ENCODE peak calls at places on chromosomes 16 and 17, in ten cellular contexts. R is fibroblast of lung, P is right cardiac atrium, F is HCT116, J is stomach, W is H9, U is cardiac muscle cell, G is PC-9, Q is neuronal stem cell, B is kidney. X is an unnamed sample.

GRCh38 chr16:19135896-19136438 is 22.2 kb downstream of the ITPRIPL2 start:
- DNase-seq in F (no peak), J (peak), G (peak), R (no peak), Q (no peak), P (peak), W (no peak), U (no peak), B (no peak), X (peak)

GRCh38 chr17:12644623-12645022 is 21.1 kb upstream of the MYOCD start:
- DNase-seq in R (no peak), J (no peak), F (no peak), W (no peak), P (no peak), U (no peak), G (no peak), Q (no peak), B (no peak), X (no peak)

GRCh38 chr16:62088731-62089410 is 52.6 kb upstream of the CDH8 start:
- DNase-seq in U (no peak), R (no peak), G (no peak), F (no peak), P (no peak), Q (no peak), W (no peak), B (no peak), J (no peak), X (no peak)

GRCh38 chr17:32156656-32157055 is 14.4 kb downstream of the RHOT1 start:
- DNase-seq in W (no peak), Q (no peak), U (no peak), P (no peak), G (no peak), B (no peak), J (no peak), F (no peak), R (no peak), X (no peak)

GRCh38 chr16:12296991-12297390 is 320.5 kb downstream of the SNX29 start:
- DNase-seq in Q (no peak), W (no peak), U (no peak), G (no peak), J (no peak), R (no peak), P (no peak), F (no peak), B (no peak), X (no peak)

GRCh38 chr16:84942786-84943185 is 68.5 kb downstream of the ZDHHC7 start:
- DNase-seq in J (no peak), F (no peak), Q (no peak), U (no peak), W (no peak), R (peak), B (no peak), G (no peak), P (no peak), X (no peak)

GRCh38 chr17:50547035-50547735 is at the start of gene SPATA20:
- DNase-seq in Q (peak), R (peak), U (peak), G (peak), J (peak), P (peak), W (peak), B (peak), F (peak), X (peak)

GRCh38 chr16:1823821-1824220 is 2.8 kb downstream of the HAGH start:
- DNase-seq in B (no peak), R (peak), G (no peak), J (peak), Q (no peak), P (peak), U (peak), W (peak), F (no peak), X (no peak)

GRCh38 chr16:84718-85452 is 6.9 kb downstream of the MPG start:
- DNase-seq in G (no peak), U (no peak), B (peak), P (peak), F (no peak), J (peak), Q (no peak), W (no peak), R (peak), X (no peak)

GRCh38 chr17:15233022-15233805 is 31.9 kb downstream of the PMP22 start:
- DNase-seq in Q (no peak), G (no peak), P (peak), B (no peak), W (peak), F (no peak), U (no peak), J (no peak), R (peak), X (no peak)

GRCh38 chr17:4944163-4944553 is 4.1 kb downstream of the RNF167 start:
- DNase-seq in J (no peak), P (peak), R (no peak), G (no peak), B (no peak), U (no peak), W (peak), F (no peak), Q (no peak), X (no peak)

GRCh38 chr16:83115491-83116232 is 488.9 kb downstream of the CDH13 start:
- DNase-seq in Q (no peak), G (no peak), U (no peak), F (no peak), W (no peak), J (no peak), R (no peak), B (no peak), P (no peak), X (no peak)

GRCh38 chr17:5580367-5580766 is 3.9 kb downstream of the NLRP1 start:
- DNase-seq in W (no peak), P (no peak), J (no peak), Q (no peak), U (no peak), F (no peak), R (peak), G (no peak), B (no peak), X (no peak)

GRCh38 chr17:60792250-60792898 is 114.7 kb downstream of the BCAS3 start:
- DNase-seq in R (no peak), J (no peak), G (no peak), W (no peak), U (no peak), P (peak), B (no peak), F (no peak), Q (no peak), X (no peak)

GRCh38 chr16:87570938-87571867 is 31.1 kb upstream of the JPH3 start:
- DNase-seq in J (peak), W (peak), B (peak), U (peak), G (peak), F (peak), P (peak), Q (no peak), R (peak), X (peak)

GRCh38 chr17:81179861-81180260 is 13.8 kb upstream of the AATK start:
- DNase-seq in W (no peak), P (peak), U (peak), F (no peak), J (no peak), R (no peak), G (no peak), Q (no peak), B (no peak), X (no peak)

GRCh38 chr17:34988644-34989043 is 8.3 kb downstream of the LIG3 start:
- DNase-seq in W (no peak), F (no peak), U (no peak), G (no peak), J (no peak), B (no peak), P (no peak), Q (no peak), R (no peak), X (no peak)

GRCh38 chr17:50347087-50347893 is 1.4 kb downstream of the XYLT2 start:
- DNase-seq in U (no peak), P (no peak), R (no peak), G (no peak), F (no peak), W (peak), Q (no peak), B (peak), J (no peak), X (no peak)

GRCh38 chr17:78142113-78142861 is 3.9 kb upstream of the C17orf99 start:
- DNase-seq in W (no peak), Q (no peak), R (peak), G (peak), P (no peak), U (no peak), B (peak), J (peak), F (peak), X (peak)

GRCh38 chr16:11276880-11277593 is 757 bp upstream of the PRM2 start:
- DNase-seq in Q (no peak), U (no peak), F (no peak), G (no peak), P (no peak), W (no peak), B (no peak), R (no peak), J (no peak), X (no peak)

GRCh38 chr17:2067559-2067958 is 12.7 kb downstream of the HIC1 start:
- DNase-seq in G (no peak), R (peak), Q (no peak), J (no peak), F (no peak), B (no peak), P (peak), W (no peak), U (no peak), X (no peak)

GRCh38 chr16:51839697-51840462 is 688.8 kb upstream of the SALL1 start:
- DNase-seq in F (no peak), P (no peak), J (no peak), Q (no peak), W (no peak), B (no peak), G (peak), R (peak), U (no peak), X (no peak)

GRCh38 chr17:66675991-66676371 is 158.9 kb upstream of the CACNG5 start:
- DNase-seq in Q (no peak), R (peak), F (no peak), B (no peak), G (no peak), P (no peak), U (no peak), J (peak), W (no peak), X (peak)

GRCh38 chr17:64625541-64625940 is 36.6 kb downstream of the SMURF2 start:
- DNase-seq in W (no peak), Q (no peak), R (no peak), P (no peak), G (no peak), J (no peak), B (no peak), U (no peak), F (no peak), X (no peak)

GRCh38 chr17:21549107-21549687 is 143.1 kb upstream of the KCNJ18 start:
- DNase-seq in B (no peak), F (no peak), P (no peak), R (peak), J (no peak), U (no peak), G (no peak), Q (no peak), W (no peak), X (no peak)

GRCh38 chr16:35754391-35755369 is 2295.3 kb downstream of the TP53TG3F start:
- DNase-seq in W (no peak), R (no peak), U (no peak), P (no peak), F (no peak), J (no peak), B (peak), Q (no peak), G (no peak), X (no peak)
- H3K27ac ChIP-seq in W (no peak), R (no peak), U (no peak), P (no peak), F (no peak), J (no peak), B (no peak), Q (no peak), G (no peak), X (no peak)

GRCh38 chr16:20598832-20599469 is 22.8 kb upstream of the ACSM2B start:
- DNase-seq in Q (no peak), U (peak), W (no peak), B (no peak), R (no peak), F (no peak), J (no peak), P (no peak), G (no peak), X (no peak)
- H3K27ac ChIP-seq in Q (no peak), U (no peak), W (no peak), B (no peak), R (no peak), F (no peak), J (no peak), P (no peak), G (no peak), X (no peak)

DNA sequence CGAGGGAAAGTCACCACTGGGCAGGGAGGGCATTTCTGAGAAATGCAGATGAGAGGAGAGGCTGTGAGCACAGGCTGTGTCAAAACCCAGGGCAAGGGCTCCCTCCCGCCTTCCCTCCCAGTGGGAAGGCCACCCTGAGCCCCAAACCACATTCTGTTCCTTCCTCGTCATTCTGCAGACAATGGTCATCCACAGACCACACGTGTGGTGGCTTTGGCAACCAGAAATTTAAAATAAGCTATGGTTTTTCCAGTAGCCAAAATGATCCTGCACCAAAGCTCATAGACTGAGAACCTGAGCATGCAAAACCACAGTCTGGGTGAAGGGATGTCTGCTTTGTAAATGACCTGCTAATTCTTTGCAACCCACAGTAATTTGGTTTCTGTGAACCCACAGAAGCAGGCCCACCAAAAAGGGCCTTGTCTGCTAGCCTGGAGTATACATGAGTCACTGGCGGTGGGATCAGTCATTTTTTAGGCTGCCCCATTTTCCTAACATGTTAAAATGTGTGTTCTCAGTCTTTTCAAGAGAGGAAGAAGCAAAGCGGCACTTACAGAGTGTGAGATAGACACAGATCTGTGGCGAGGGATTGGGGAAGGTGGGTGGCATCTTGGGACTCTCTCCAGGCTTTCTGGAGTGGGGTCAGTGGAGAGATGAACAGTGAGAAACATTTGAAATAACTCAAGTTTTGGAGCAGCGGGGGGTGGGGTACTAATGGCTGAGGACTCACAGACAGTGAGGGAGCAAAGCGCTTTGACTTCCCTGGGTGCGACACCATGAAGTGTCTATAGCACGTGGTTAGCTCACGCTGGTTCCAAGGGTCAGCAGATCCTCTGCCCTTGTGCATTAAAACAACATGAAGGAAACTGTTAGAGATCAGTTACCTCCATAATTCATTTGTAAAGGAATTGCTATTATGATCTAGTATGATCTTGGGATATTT is 20.5 kb downstream of the GRB7 start:
- DNase-seq in W (no peak), F (no peak), Q (no peak), G (no peak), R (peak), U (no peak), P (no peak), J (no peak), B (no peak), X (no peak)
- H3K27ac ChIP-seq in W (no peak), F (no peak), Q (no peak), G (no peak), R (no peak), U (no peak), P (no peak), J (peak), B (no peak), X (no peak)

GRCh38 chr16:65842067-65842466 is 524.4 kb upstream of the CDH5 start:
- DNase-seq in G (no peak), U (no peak), R (peak), W (no peak), B (no peak), P (no peak), J (no peak), Q (no peak), F (no peak), X (no peak)
- H3K27ac ChIP-seq in G (no peak), U (no peak), R (no peak), W (no peak), B (no peak), P (no peak), J (no peak), Q (no peak), F (no peak), X (no peak)

GRCh38 chr17:74756891-74757290 is 8.5 kb downstream of the NHERF1 start:
- DNase-seq in F (no peak), W (no peak), R (no peak), J (peak), Q (no peak), U (no peak), P (no peak), G (no peak), B (no peak), X (no peak)
- H3K27ac ChIP-seq in F (peak), W (no peak), R (no peak), J (no peak), Q (no peak), U (no peak), P (no peak), G (no peak), B (no peak), X (peak)